ENCODE peak calls at places on chromosomes 12 and 14, in seven cellular contexts. D is GM23248, B is pancreas, N is AG04450, Q is testis, G is brain microvascular endothelial cell, T is uterus. P is an unnamed sample.

GRCh38 chr14:68639518-68640292 is 153.2 kb downstream of the ZFP36L1 start:
- DNase-seq in D (no peak), B (no peak), Q (no peak), G (no peak), T (no peak), N (no peak), P (no peak)

GRCh38 chr14:76827696-76828301 is 1.6 kb downstream of the LRRC74A start:
- DNase-seq in N (no peak), D (peak; percentile 45), G (no peak), Q (no peak), B (peak; percentile 60), T (peak; percentile 36), P (no peak)

GRCh38 chr12:119115296-119115905 is 63.3 kb upstream of the HSPB8 start:
- DNase-seq in Q (peak; percentile 50), D (peak; percentile 58), G (peak; percentile 47), N (peak; percentile 8), T (peak; percentile 15), B (no peak), P (no peak)

GRCh38 chr12:26746315-26746714 is 86.7 kb downstream of the ITPR2 start:
- DNase-seq in Q (no peak), N (peak; percentile 33), G (peak; percentile 82), D (peak; percentile 85), B (no peak), T (no peak), P (no peak)

GRCh38 chr14:70641548-70642312 is at the start of gene TTC9:
- DNase-seq in T (no peak), G (no peak), N (no peak), Q (no peak), B (peak; percentile 41), D (peak; percentile 37), P (no peak)

GRCh38 chr14:103427485-103428443 is 42.5 kb downstream of the MARK3 start:
- DNase-seq in T (peak; percentile 43), N (no peak), B (no peak), G (peak; percentile 80), D (peak; percentile 64), Q (no peak), P (no peak)

GRCh38 chr12:24911284-24911791 is 37.6 kb downstream of the BCAT1 start:
- DNase-seq in B (no peak), N (peak; percentile 89), D (peak; percentile 85), G (peak; percentile 85), Q (no peak), T (no peak), P (no peak)

GRCh38 chr14:103445783-103446182 is 60.6 kb downstream of the MARK3 start:
- DNase-seq in T (no peak), G (no peak), B (no peak), Q (no peak), N (no peak), D (no peak), P (no peak)

GRCh38 chr14:69979882-69980281 is 100.7 kb downstream of the SMOC1 start:
- DNase-seq in T (no peak), N (no peak), D (no peak), G (no peak), B (no peak), Q (no peak), P (no peak)

GRCh38 chr12:29253916-29254625 is 105.0 kb downstream of the FAR2 start:
- DNase-seq in Q (no peak), T (no peak), B (no peak), D (no peak), N (no peak), G (no peak), P (no peak)

GRCh38 chr12:42507589-42507988 is 82.0 kb downstream of the PRICKLE1 start:
- DNase-seq in B (no peak), Q (no peak), G (no peak), D (no peak), T (no peak), N (no peak), P (no peak)

GRCh38 chr12:122610911-122611310 is 83.9 kb downstream of the KNTC1 start:
- DNase-seq in N (no peak), Q (no peak), T (no peak), B (no peak), D (no peak), G (no peak), P (no peak)

GRCh38 chr12:115762934-115763333 is 514.6 kb downstream of the MED13L start:
- DNase-seq in G (no peak), T (no peak), B (no peak), N (no peak), D (no peak), Q (no peak), P (no peak)

GRCh38 chr14:94113908-94114588 is 3.5 kb downstream of the IFI27 start:
- DNase-seq in N (no peak), Q (peak; percentile 8), D (no peak), T (no peak), G (no peak), B (no peak), P (no peak)

GRCh38 chr12:116182359-116183063 is 95.0 kb downstream of the MED13L start:
- DNase-seq in B (no peak), D (no peak), G (no peak), T (no peak), Q (no peak), N (no peak), P (no peak)

GRCh38 chr14:42214981-42215491 is 608.4 kb downstream of the LRFN5 start:
- DNase-seq in D (peak; percentile 92), T (no peak), N (peak; percentile 20), G (peak; percentile 77), Q (no peak), B (no peak), P (no peak)

GRCh38 chr14:75453817-75454434 is 26.1 kb downstream of the JDP2 start:
- DNase-seq in Q (no peak), T (no peak), D (no peak), B (no peak), G (no peak), N (no peak), P (no peak)

GRCh38 chr14:22837059-22837749 is 819 bp downstream of the MMP14 start:
- DNase-seq in D (peak; percentile 81), B (peak; percentile 68), T (peak; percentile 70), N (no peak), Q (peak; percentile 64), G (peak; percentile 61), P (peak; percentile 34)

GRCh38 chr12:30784508-30784907 is 29.8 kb upstream of the CAPRIN2 start:
- DNase-seq in T (no peak), N (no peak), Q (no peak), D (no peak), G (no peak), B (no peak), P (no peak)

GRCh38 chr12:32859389-32859788 is 37.2 kb downstream of the PKP2 start:
- DNase-seq in G (no peak), Q (no peak), T (no peak), N (no peak), D (no peak), B (no peak), P (no peak)

GRCh38 chr12:84856156-84856900 is 56.3 kb downstream of the SLC6A15 start:
- DNase-seq in B (no peak), G (peak; percentile 32), Q (no peak), T (no peak), D (peak; percentile 39), N (no peak), P (no peak)

GRCh38 chr14:102868956-102869531 is 53.4 kb upstream of the AMN start:
- DNase-seq in G (no peak), T (no peak), Q (no peak), B (no peak), D (no peak), N (no peak), P (no peak)

GRCh38 chr14:64795211-64795610 is 84.5 kb downstream of the SPTB start:
- DNase-seq in D (no peak), Q (no peak), N (no peak), B (no peak), T (no peak), G (no peak), P (no peak)
- H3K27me3 ChIP-seq in D (no peaks in the 10 kb centered on the region), Q (no peaks in the 10 kb centered on the region), N (peaks cover 21% of the 10 kb centered on the region), B (no peaks in the 10 kb centered on the region), T (no peaks in the 10 kb centered on the region), G (no peaks in the 10 kb centered on the region), P (no peaks in the 10 kb centered on the region)

GRCh38 chr14:91573528-91573893 is 63.4 kb upstream of the PPP4R3A start:
- DNase-seq in D (no peak), Q (no peak), N (no peak), G (no peak), T (no peak), B (no peak), P (no peak)
- H3K4me3 ChIP-seq in D (peak overlapping the region; percentile 71), Q (no peak overlapping the region), N (no peak overlapping the region), G (no peak overlapping the region), T (no peak overlapping the region), B (no peak overlapping the region), P (peak overlapping the region; percentile 48)

GRCh38 chr14:55126932-55127490 is 2.0 kb upstream of the LGALS3 start:
- DNase-seq in G (no peak), N (no peak), B (no peak), T (no peak), D (no peak), Q (no peak), P (no peak)
- H3K27ac ChIP-seq in G (no peak overlapping the region), N (no peak overlapping the region), B (no peak overlapping the region), T (peak overlapping the region; percentile 98), D (peak overlapping the region; percentile 4), Q (no peak overlapping the region), P (no peak overlapping the region)

DNA sequence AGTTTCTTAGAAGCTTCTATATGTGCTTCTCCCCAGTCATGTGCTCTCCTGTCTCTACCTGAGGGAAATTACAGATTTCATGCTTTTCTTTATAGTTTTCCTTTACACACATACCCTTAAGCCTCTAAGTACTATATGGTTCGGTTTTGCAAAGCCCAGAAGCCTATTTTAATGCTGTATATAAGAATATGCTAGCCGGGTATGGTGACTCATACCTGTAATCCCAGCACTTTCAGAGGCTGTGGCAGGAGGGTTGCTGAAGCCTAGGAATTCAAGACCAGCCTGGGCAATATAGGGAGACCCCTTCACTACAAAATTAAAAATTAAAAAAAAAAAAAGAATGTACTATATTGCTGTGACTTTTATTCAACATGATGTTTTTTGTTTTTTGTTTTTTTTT is 15.4 kb downstream of the DGLUCY start:
- DNase-seq in T (no peak), N (no peak), D (no peak), G (no peak), Q (no peak), B (no peak), P (no peak)
- H3K27me3 ChIP-seq in T (no peaks in the 10 kb centered on the region), N (no peaks in the 10 kb centered on the region), D (no peaks in the 10 kb centered on the region), G (no peaks in the 10 kb centered on the region), Q (no peaks in the 10 kb centered on the region), B (no peaks in the 10 kb centered on the region), P (no peaks in the 10 kb centered on the region)

GRCh38 chr12:92028039-92028709 is 117.5 kb downstream of the BTG1 start:
- DNase-seq in T (no peak), Q (no peak), D (peak; percentile 47), B (no peak), G (no peak), N (no peak), P (no peak)

GRCh38 chr12:92027243-92027642 is 118.4 kb downstream of the BTG1 start:
- DNase-seq in Q (no peak), N (no peak), G (no peak), T (no peak), D (no peak), B (no peak), P (no peak)

GRCh38 chr12:92030618-92031017 is 115.0 kb downstream of the BTG1 start:
- DNase-seq in B (no peak), D (no peak), N (no peak), G (peak; percentile 61), T (peak; percentile 37), Q (peak; percentile 58), P (no peak)

GRCh38 chr12:92029902-92030586 is 115.6 kb downstream of the BTG1 start:
- DNase-seq in G (no peak), B (no peak), Q (no peak), T (no peak), D (no peak), N (no peak), P (no peak)

GRCh38 chr12:92029136-92029535 is 116.5 kb downstream of the BTG1 start:
- DNase-seq in N (no peak), G (no peak), D (no peak), B (no peak), Q (no peak), T (no peak), P (no peak)
- H3K4me3 ChIP-seq in N (no peak overlapping the region), G (no peak overlapping the region), D (no peak overlapping the region), B (no peak overlapping the region), Q (no peak overlapping the region), T (no peak overlapping the region), P (no peak overlapping the region)